ENCODE peak calls at places on chromosomes 12 and 14, in eight cellular contexts. T is BJ; G is fibroblast of the aortic adventitia; Q is lung; V is brain microvascular endothelial cell; Z is small intestine; F is CD8-positive, alpha-beta T cell; M is uterus. J is an unnamed sample.

GRCh38 chr12:103909811-103910210 is 20.4 kb upstream of the HSP90B1 start:
- DNase-seq in Z (no peak), V (peak), M (no peak), Q (no peak), G (no peak), T (no peak), F (no peak), J (peak)

GRCh38 chr14:64294672-64295413 is 672 bp upstream of the ESR2 start:
- DNase-seq in F (peak), G (peak), V (peak), M (peak), Z (peak), T (no peak), Q (peak), J (peak)

GRCh38 chr12:52307836-52308806 is 13.1 kb downstream of the KRT83 start:
- DNase-seq in F (peak), Z (peak), G (peak), Q (peak), M (no peak), V (peak), T (no peak), J (peak)

GRCh38 chr12:52792185-52793029 is 3.5 kb downstream of the KRT3 start:
- DNase-seq in F (no peak), Q (no peak), Z (no peak), G (no peak), V (no peak), M (no peak), T (no peak), J (peak)

GRCh38 chr14:92093320-92093719 is 13.1 kb downstream of the ATXN3 start:
- DNase-seq in V (no peak), Z (no peak), M (no peak), G (no peak), Q (no peak), F (no peak), T (no peak), J (no peak)

GRCh38 chr14:103392572-103392971 is 7.4 kb downstream of the MARK3 start:
- DNase-seq in M (no peak), Z (no peak), T (no peak), Q (no peak), G (no peak), F (no peak), V (no peak), J (no peak)

GRCh38 chr14:22226381-22226780 is 362.6 kb downstream of the DAD1 start:
- DNase-seq in Z (no peak), G (no peak), Q (no peak), M (no peak), F (no peak), V (peak), T (no peak), J (no peak)

GRCh38 chr12:90253142-90253541 is 544.5 kb upstream of the ATP2B1 start:
- DNase-seq in T (no peak), Z (no peak), M (no peak), F (no peak), Q (no peak), G (no peak), V (no peak), J (no peak)

GRCh38 chr14:36857842-36858445 is 196.3 kb downstream of the PAX9 start:
- DNase-seq in Z (no peak), M (no peak), Q (no peak), G (no peak), V (no peak), T (no peak), F (no peak), J (no peak)

DNA sequence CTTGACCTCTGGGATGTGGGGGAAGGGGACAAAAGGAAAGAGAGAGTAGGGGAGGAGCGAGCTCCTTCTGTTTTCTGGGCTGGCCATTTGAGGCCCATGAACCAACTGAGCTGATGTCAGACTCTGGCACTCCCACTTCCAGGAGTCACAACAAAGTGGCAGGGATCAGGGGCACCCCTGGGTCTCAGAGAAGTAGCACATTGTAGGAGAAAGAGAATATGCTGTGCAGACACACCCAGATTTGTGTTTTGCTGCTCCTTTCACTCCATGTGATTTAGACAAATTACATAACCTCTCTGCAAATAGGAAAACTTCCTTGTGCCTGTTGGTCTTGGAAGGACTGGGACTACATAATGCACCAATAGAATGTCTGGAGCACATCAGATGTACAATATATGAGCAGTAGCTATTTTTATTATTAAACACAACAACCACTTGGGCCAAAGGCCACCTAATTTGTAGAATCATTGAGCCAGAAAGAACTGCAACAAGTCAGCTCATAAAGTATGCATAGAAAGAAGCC is 265.5 kb downstream of the ZFP36L1 start:
- DNase-seq in Q (no peak), V (no peak), Z (peak), G (no peak), M (no peak), F (no peak), T (no peak), J (no peak)
- H3K4me3 ChIP-seq in Q (no peak), V (no peak), Z (no peak), G (no peak), M (no peak), F (no peak), T (no peak), J (no peak)

GRCh38 chr12:7090222-7090998 is 1.8 kb downstream of the C1R start:
- DNase-seq in Z (no peak), F (no peak), Q (no peak), M (no peak), V (no peak), G (peak), T (no peak), J (no peak)

GRCh38 chr12:7092986-7093460 is 778 bp upstream of the C1R start:
- DNase-seq in T (no peak), V (no peak), G (no peak), Q (no peak), F (no peak), Z (no peak), M (no peak), J (no peak)

GRCh38 chr12:7091171-7091570 is 1.1 kb downstream of the C1R start:
- DNase-seq in G (no peak), M (no peak), Q (no peak), F (no peak), V (no peak), Z (no peak), T (no peak), J (no peak)

GRCh38 chr12:7092229-7092985 is at the start of gene C1R:
- DNase-seq in G (peak), M (peak), T (peak), V (peak), F (peak), Q (peak), Z (peak), J (peak)

GRCh38 chr12:7091660-7092228 is 501 bp downstream of the C1R start:
- DNase-seq in M (peak), F (no peak), Q (peak), T (no peak), V (no peak), Z (no peak), G (peak), J (no peak)
- H3K4me3 ChIP-seq in M (peak), F (peak), Q (peak), T (peak), V (peak), Z (no peak), G (peak), J (peak)

DNA sequence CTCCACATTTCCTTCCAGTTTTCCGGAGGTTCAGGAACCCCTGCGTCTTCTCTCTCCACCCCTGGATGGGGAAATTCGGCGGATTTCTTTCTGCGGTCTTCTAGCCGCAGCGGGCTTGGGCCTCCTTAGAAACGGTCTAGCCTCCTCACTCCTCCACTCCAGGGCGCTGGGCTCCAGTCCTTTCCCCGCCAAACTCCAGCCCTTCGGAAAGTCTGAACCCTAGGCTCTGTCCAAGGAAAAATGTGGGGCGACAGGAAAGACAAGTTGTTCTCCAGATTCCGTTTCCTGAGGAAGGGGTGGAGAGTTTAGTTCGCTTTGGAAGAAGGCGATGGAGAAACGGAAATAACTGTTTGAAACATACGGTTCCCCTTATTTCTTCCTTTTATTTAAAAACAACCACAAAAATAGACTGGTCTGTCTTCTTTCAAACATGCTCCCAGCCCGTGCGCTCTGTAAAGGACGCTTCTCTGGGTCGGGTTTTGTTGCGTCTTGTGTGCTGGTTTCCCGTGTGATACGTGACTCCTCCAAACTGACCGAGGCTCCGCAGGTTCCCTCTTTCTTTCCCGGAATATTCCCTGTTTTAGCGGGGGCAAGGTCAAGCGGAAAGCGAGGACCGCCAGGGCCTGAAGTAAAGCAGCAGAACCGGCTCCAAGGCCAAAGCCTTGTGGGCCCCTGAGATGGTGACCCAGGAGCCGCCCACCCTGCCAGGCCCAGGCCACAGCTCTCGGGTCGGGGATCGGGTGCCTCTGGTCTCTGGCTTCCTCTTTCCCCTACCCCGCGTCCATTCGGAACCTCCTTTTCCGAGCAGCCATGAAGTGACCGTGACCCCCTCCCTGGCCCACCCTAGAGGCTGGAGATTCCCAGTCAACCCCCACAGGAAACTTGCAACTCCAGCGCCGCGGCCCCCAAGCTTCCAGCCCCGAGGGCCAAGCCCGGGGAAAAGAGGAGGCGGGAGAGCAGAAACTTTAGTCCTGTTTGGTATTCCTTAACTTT is 1.1 kb upstream of the HOXC10 start:
- DNase-seq in F (no peak), Z (no peak), V (no peak), T (no peak), G (no peak), Q (no peak), M (no peak), J (peak)
- H3K4me3 ChIP-seq in F (no peak), Z (no peak), V (no peak), T (peak), G (no peak), Q (no peak), M (no peak), J (peak)

DNA sequence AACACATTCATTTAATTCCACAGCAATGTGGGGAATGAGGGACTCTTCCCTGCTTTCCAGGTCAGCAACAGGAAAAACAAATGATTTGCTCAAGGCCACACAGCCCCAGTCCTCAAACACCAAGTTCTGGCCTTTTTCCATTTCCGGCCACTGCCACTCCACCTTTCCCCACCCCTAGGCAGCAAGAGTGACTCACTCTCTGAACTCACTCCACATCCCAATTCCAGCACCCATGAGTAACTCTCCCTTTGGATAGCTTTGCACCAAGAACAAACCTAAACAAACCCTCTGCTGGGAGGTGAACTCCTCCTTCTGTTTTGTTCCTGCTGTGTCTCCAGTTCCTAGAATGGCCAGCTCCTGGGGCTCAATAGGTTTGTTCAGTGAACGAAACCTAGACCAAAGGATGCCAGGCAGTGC is 30.4 kb upstream of the PLEKHG6 start:
- DNase-seq in Z (peak), V (peak), G (peak), T (peak), F (no peak), M (peak), Q (peak), J (peak)
- H3K4me3 ChIP-seq in Z (no peak), V (no peak), G (no peak), T (no peak), F (no peak), M (no peak), Q (no peak), J (no peak)

GRCh38 chr14:105165134-105165704 is 3.4 kb downstream of the JAG2 start:
- DNase-seq in Q (no peak), V (no peak), F (no peak), T (no peak), Z (peak), G (no peak), M (no peak), J (peak)

GRCh38 chr14:105167303-105168092 is 1.1 kb downstream of the JAG2 start:
- DNase-seq in Z (no peak), F (no peak), V (no peak), G (no peak), T (no peak), M (no peak), Q (no peak), J (peak)

GRCh38 chr14:105168093-105168420 is 519 bp downstream of the JAG2 start:
- DNase-seq in G (no peak), V (no peak), T (no peak), Z (no peak), Q (no peak), M (no peak), F (no peak), J (no peak)

GRCh38 chr14:105165761-105166485 is 2.7 kb downstream of the JAG2 start:
- DNase-seq in Z (no peak), F (no peak), M (no peak), V (no peak), T (no peak), G (no peak), Q (no peak), J (no peak)

GRCh38 chr14:105166571-105167302 is 1.8 kb downstream of the JAG2 start:
- DNase-seq in G (no peak), Z (no peak), M (no peak), T (no peak), V (no peak), F (no peak), Q (no peak), J (peak)
- H3K4me3 ChIP-seq in G (no peak), Z (no peak), M (no peak), T (no peak), V (no peak), F (no peak), Q (peak), J (peak)

GRCh38 chr14:74763803-74764531 is 851 bp downstream of the YLPM1 start:
- DNase-seq in Z (peak), M (peak), G (peak), Q (no peak), V (peak), F (no peak), T (no peak), J (peak)

GRCh38 chr14:74762917-74763802 is at the start of gene YLPM1:
- DNase-seq in Q (peak), G (peak), M (peak), T (peak), F (peak), V (peak), Z (peak), J (peak)

GRCh38 chr14:74771409-74771808 is 8.3 kb downstream of the YLPM1 start:
- DNase-seq in G (no peak), F (no peak), Z (peak), T (no peak), M (no peak), Q (no peak), V (no peak), J (no peak)

GRCh38 chr14:74765721-74766120 is 2.6 kb downstream of the YLPM1 start:
- DNase-seq in M (no peak), V (no peak), Z (no peak), F (no peak), T (no peak), G (no peak), Q (no peak), J (no peak)
- H3K4me3 ChIP-seq in M (no peak), V (peak), Z (no peak), F (peak), T (peak), G (peak), Q (no peak), J (peak)

J was measured in SJSA1.